ENCODE peak calls at places on chromosomes 1 and 21, in four cellular contexts. D, Q, K and G are unnamed samples.

GRCh38 chr1:66206563-66207154 is 327.3 kb upstream of the SGIP1 start:
- DNase-seq in D (no peak), Q (no peak), K (no peak), G (no peak)

GRCh38 chr1:99217599-99217998 is 46.7 kb upstream of the PLPPR4 start:
- DNase-seq in D (peak), Q (no peak), K (no peak), G (no peak)

GRCh38 chr1:53390261-53390660 is 62.4 kb upstream of the LRP8 start:
- DNase-seq in D (no peak), Q (no peak), K (no peak), G (no peak)

GRCh38 chr1:14629363-14629762 is 30.9 kb downstream of the KAZN start:
- DNase-seq in D (no peak), Q (no peak), K (no peak), G (no peak)

GRCh38 chr1:243956448-243956847 is 94.6 kb upstream of the ZBTB18 start:
- DNase-seq in D (no peak), Q (peak), K (no peak), G (no peak)

GRCh38 chr21:45888361-45889009 is 93.1 kb upstream of the COL6A1 start:
- DNase-seq in D (no peak), Q (no peak), K (no peak), G (no peak)

GRCh38 chr1:174713796-174714195 is 266.0 kb downstream of the GPR52 start:
- DNase-seq in D (no peak), Q (no peak), K (no peak), G (no peak)

GRCh38 chr1:88327391-88328267 is 356.4 kb upstream of the PKN2 start:
- DNase-seq in D (no peak), Q (peak), K (no peak), G (peak)

GRCh38 chr1:161038523-161039153 is at the start of gene TSTD1:
- DNase-seq in D (peak), Q (no peak), K (peak), G (no peak)

GRCh38 chr1:158652721-158653334 is 33.7 kb downstream of the SPTA1 start:
- DNase-seq in D (no peak), Q (no peak), K (no peak), G (no peak)

GRCh38 chr1:212637902-212638301 is 29.3 kb downstream of the ATF3 start:
- DNase-seq in D (no peak), Q (peak), K (peak), G (no peak)

GRCh38 chr1:69055223-69055622 is 512.5 kb upstream of the LRRC7 start:
- DNase-seq in D (no peak), Q (peak), K (no peak), G (no peak)

GRCh38 chr1:174058639-174059038 is 36.5 kb upstream of the RC3H1 start:
- DNase-seq in D (no peak), Q (no peak), K (no peak), G (no peak)

GRCh38 chr1:112464501-112464900 is 44.3 kb upstream of the WNT2B start:
- DNase-seq in D (peak), Q (no peak), K (no peak), G (no peak)

GRCh38 chr1:50328552-50328951 is 94.7 kb downstream of the DMRTA2 start:
- DNase-seq in D (no peak), Q (no peak), K (no peak), G (no peak)

GRCh38 chr1:59075021-59075420 is 221.9 kb upstream of the FGGY start:
- DNase-seq in D (no peak), Q (no peak), K (no peak), G (no peak)

GRCh38 chr1:153779781-153780541 is 4.8 kb downstream of the SLC27A3 start:
- DNase-seq in D (no peak), Q (no peak), K (no peak), G (no peak)

GRCh38 chr1:11793819-11794218 is 11.9 kb downstream of the MTHFR start:
- DNase-seq in D (no peak), Q (no peak), K (no peak), G (no peak)

GRCh38 chr1:166612886-166613285 is 226.4 kb upstream of the POGK start:
- DNase-seq in D (no peak), Q (no peak), K (no peak), G (no peak)

GRCh38 chr1:211377539-211378461 is 51.2 kb downstream of the TRAF5 start:
- DNase-seq in D (no peak), Q (peak), K (no peak), G (no peak)

GRCh38 chr1:158112994-158113758 is 67.5 kb upstream of the CD1D start:
- DNase-seq in D (peak), Q (peak), K (peak), G (no peak)

GRCh38 chr21:27190601-27191000 is 223.7 kb upstream of the ADAMTS5 start:
- DNase-seq in D (no peak), Q (peak), K (no peak), G (no peak)

GRCh38 chr1:200535605-200536004 is 84.9 kb downstream of the KIF14 start:
- DNase-seq in D (peak), Q (no peak), K (no peak), G (no peak)

GRCh38 chr1:3671371-3672180 is 19.3 kb downstream of the TP73 start:
- DNase-seq in D (peak), Q (no peak), K (no peak), G (no peak)

GRCh38 chr1:90729484-90730246 is 12.6 kb upstream of the BARHL2 start:
- DNase-seq in D (peak), Q (no peak), K (no peak), G (no peak)

GRCh38 chr21:29230541-29231275 is 68.0 kb upstream of the BACH1 start:
- DNase-seq in D (no peak), Q (peak), K (no peak), G (no peak)

GRCh38 chr21:9756677-9757076 is 764.7 kb upstream of the TPTE start:
- DNase-seq in D (no peak), Q (no peak), K (no peak), G (no peak)

GRCh38 chr1:174049514-174049913 is 27.4 kb upstream of the RC3H1 start:
- DNase-seq in D (no peak), Q (peak), K (no peak), G (no peak)

GRCh38 chr1:42153598-42153995 is 387 bp downstream of the GUCA2B start:
- DNase-seq in D (no peak), Q (no peak), K (no peak), G (no peak)

GRCh38 chr1:24727490-24728214 is 17.6 kb upstream of the CLIC4 start:
- DNase-seq in D (no peak), Q (peak), K (no peak), G (no peak)

GRCh38 chr21:44527156-44527982 is 12.6 kb downstream of the KRTAP10-1 start:
- DNase-seq in D (no peak), Q (no peak), K (no peak), G (no peak)

GRCh38 chr1:19336543-19336942 is 24.4 kb downstream of the SLC66A1 start:
- DNase-seq in D (no peak), Q (no peak), K (no peak), G (no peak)

GRCh38 chr21:15978158-15978805 is 248.5 kb downstream of the USP25 start:
- DNase-seq in D (no peak), Q (peak), K (no peak), G (peak)

GRCh38 chr1:26064591-26064990 is 2.8 kb downstream of the TRIM63 start:
- DNase-seq in D (no peak), Q (no peak), K (no peak), G (no peak)

GRCh38 chr1:175480343-175480827 is 263.0 kb downstream of the TNR start:
- DNase-seq in D (no peak), Q (no peak), K (no peak), G (no peak)

DNA sequence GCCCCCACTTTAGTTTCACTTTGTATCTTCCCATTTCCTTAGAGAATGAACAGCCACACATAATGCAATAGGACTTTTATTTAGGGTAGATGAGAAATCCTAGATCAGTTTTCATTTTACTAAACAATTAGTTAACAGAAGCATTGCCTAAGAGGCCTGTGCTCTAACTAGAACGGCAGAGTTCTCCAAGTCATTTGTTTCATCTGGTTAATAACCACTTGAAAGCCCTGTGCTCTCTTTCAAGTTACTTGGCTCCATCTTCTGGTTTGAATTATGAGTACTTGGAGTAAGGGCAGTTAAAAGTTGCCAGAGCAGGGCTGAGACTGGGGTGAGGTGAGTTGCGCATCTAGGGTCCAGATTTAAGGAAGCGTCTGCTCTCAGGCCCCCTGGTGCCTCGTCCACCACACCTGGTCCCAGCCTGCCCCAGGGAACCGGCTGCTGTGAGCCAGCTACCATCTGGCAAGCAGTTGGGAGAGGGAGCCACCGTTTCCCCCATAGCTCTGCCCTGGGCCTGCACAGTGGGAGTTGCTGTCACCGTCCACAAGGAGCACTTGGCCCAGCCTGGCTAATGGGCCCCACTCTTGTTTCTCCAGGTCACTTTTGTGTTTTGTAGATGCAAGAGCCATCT is 18.1 kb upstream of the SLC44A3 start:
- DNase-seq in D (peak), Q (peak), K (no peak), G (peak)
- H3K4me3 ChIP-seq in D (no peak), Q (no peak), K (no peak), G (no peak)

GRCh38 chr1:17521946-17522612 is 17.4 kb upstream of the ARHGEF10L start:
- DNase-seq in D (peak), Q (no peak), K (no peak), G (no peak)

GRCh38 chr1:17523487-17524029 is 15.9 kb upstream of the ARHGEF10L start:
- DNase-seq in D (no peak), Q (no peak), K (no peak), G (no peak)

GRCh38 chr1:17520041-17520440 is 19.5 kb upstream of the ARHGEF10L start:
- DNase-seq in D (peak), Q (no peak), K (no peak), G (no peak)

GRCh38 chr1:17516303-17517214 is 22.9 kb upstream of the ARHGEF10L start:
- DNase-seq in D (peak), Q (no peak), K (no peak), G (no peak)

DNA sequence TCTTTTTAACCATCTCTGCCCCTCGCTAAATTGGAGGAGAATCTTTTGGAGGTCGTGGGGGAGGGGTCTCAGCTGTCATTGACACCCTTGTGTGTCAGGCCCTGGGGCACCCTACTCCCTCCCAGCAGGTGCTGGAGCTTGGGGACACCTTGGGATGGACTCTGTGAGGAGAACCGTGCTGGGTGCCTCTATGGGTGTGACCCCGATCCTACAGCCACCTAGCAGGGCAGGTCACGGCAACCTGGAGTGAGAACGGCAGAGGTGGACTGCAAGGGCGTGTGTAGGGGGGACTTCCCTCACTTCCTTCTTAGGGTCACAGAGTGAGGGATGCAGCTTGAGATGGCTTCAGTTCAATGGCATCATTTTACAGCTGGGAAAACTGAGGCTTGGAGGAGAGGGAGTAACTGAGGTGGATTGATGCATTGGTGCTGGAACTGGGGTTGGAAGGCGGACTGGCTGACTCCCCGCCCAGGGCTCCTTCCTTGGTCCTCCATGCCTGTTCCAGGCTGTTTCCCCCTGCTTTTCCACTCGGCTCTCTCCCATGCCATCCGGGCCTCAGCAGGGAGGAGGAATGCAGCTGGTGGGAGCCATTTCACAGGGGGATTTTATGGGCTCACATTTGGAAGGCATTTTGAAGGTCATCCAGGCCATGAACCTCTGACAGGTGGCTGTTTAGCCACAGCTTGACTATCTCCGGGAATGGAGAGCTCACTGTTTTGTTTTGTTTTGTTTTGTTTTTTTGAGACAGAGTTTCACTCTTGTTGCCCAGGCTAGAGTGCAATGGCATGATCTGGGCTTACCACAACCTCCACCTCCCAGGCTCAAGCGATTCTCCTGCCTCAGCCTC is 18.8 kb upstream of the ARHGEF10L start:
- DNase-seq in D (peak), Q (no peak), K (no peak), G (no peak)
- H3K4me3 ChIP-seq in D (no peak), Q (no peak), K (no peak), G (no peak)

DNA sequence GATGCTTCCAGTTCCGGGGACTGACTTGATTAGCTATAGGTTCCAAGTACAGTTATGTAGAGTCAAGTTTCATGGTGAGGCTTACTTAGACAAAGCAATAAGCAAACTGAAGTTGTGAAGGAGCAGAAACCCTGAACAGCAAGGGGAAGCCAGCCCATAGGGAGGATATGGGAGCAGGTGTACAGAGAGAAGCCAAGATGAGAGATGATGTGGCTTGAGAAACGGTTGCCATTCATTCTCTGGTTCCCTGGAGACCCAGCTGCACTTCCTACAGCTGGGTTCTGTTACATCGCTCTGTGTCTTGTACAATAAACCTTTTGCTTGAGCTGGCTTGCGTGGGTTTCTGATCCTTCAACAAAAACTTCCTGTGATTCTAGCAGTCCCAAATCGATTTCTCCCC is 67.1 kb downstream of the URB2 start:
- DNase-seq in D (no peak), Q (no peak), K (no peak), G (no peak)
- H3K4me3 ChIP-seq in D (no peak), Q (no peak), K (no peak), G (no peak)

DNA sequence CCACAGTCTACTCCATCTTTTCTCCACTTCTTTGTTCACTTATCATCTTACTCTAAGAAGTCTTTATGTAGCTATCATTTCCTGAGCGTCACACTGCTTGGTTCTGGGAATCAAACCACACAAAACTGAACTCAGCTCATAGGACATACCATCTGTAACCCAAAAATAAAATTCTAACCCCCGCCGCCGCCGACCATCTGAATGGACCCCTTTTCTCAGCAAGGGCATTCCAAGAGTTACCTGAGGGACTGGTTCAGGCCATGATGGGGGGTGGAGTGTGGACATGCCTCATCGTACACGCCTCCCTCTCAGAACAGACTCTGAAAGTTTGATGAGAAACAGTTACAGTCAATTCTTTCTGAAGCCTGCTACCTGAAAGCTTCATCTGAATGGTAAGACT is 12.6 kb upstream of the CHI3L2 start:
- DNase-seq in D (no peak), Q (no peak), K (peak), G (no peak)
- H3K4me3 ChIP-seq in D (no peak), Q (no peak), K (peak), G (no peak)

GRCh38 chr21:41725421-41726021 is 41.3 kb downstream of the RIPK4 start:
- DNase-seq in D (peak), Q (no peak), K (no peak), G (no peak)

GRCh38 chr21:41726630-41726969 is 40.3 kb downstream of the RIPK4 start:
- DNase-seq in D (no peak), Q (no peak), K (no peak), G (no peak)

GRCh38 chr21:41726058-41726558 is 40.7 kb downstream of the RIPK4 start:
- DNase-seq in D (peak), Q (no peak), K (no peak), G (no peak)

GRCh38 chr21:41727784-41728763 is 38.8 kb downstream of the RIPK4 start:
- DNase-seq in D (no peak), Q (no peak), K (no peak), G (no peak)

DNA sequence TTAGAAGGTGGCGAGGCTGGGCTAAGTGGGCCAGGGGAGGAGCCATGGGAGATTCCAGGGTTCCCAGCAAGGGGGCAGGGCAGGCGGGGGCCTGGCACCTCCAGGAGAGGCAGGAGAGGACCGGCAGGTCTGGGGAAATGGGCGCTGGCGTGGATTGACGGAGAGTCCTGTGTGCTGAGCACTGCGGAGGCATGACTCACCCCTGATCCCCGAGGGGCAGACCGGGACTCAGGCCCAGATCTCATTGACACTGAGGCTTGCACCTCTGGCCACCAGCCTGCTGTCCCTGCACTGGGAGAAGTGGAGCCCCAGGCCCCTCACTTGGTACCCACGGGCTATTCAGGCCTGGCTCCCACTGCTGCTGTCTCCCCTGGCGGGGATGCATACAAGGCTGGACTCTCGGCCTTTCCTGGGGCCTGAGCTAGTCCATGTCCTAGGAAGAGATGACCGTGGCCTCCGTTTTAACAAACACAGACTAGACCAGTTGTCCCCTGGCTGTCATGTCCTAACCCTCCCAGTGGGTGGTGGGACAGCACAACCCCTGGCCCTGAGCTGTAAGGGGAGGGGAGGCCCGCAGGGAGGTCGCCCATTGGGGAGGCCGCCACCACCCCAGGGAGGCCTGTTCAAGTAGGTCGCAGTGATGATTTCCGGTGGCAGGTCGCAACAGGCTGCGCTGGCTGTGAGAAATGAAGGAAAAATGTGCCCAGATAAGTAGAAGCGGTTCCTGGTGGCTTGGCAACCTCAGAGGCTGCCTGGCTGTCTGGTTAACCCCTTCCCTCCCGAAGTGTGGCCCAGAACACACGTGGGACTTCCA is 39.7 kb downstream of the RIPK4 start:
- DNase-seq in D (no peak), Q (peak), K (no peak), G (no peak)
- H3K4me3 ChIP-seq in D (no peak), Q (no peak), K (no peak), G (no peak)

GRCh38 chr1:183040600-183040999 is 17.4 kb downstream of the LAMC1 start:
- DNase-seq in D (no peak), Q (peak), K (no peak), G (no peak)
- H3K4me3 ChIP-seq in D (no peak), Q (peak), K (no peak), G (no peak)

GRCh38 chr1:234962340-234962989 is 166.2 kb downstream of the TOMM20 start:
- DNase-seq in D (no peak), Q (peak), K (no peak), G (peak)
- H3K4me3 ChIP-seq in D (no peak), Q (peak), K (no peak), G (peak)

DNA sequence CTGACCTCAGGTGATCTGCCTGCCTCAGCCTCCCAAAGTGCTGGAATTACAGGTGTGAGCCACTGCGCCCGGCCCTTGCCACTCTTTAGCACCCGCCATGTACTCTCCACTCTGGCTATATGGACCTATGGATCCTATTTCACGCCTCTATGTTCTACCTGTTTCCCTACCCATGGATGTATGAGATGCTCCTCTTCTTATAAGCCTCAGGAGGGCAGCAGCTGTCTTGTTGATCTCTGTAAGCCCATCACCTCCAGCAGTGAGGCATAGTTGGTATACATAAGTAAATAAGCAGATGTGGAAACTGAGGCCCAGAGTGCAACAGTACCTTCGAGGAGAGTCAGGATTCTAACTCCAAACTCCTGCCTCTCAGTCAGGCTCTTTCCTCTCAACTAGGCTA is 24.7 kb upstream of the ARTN start:
- DNase-seq in D (no peak), Q (no peak), K (no peak), G (no peak)
- H3K4me3 ChIP-seq in D (no peak), Q (no peak), K (no peak), G (no peak)

GRCh38 chr1:197928849-197929336 is 11.7 kb downstream of the LHX9 start:
- DNase-seq in D (peak), Q (no peak), K (no peak), G (no peak)
- H3K4me3 ChIP-seq in D (peak), Q (peak), K (no peak), G (peak)